ENCODE peak calls at places on chromosomes 16 and 17, in eight cellular contexts. X is A549, Y is A673, C is mucosa of descending colon, E is left lung, T is body of pancreas, Z is heart right ventricle, D is lower lobe of right lung. V is an unnamed sample.

GRCh38 chr17:1683489-1683888 is 1.2 kb downstream of the PRPF8 start:
- DNase-seq in X (no peak), Y (no peak), C (no peak), E (no peak), T (no peak), Z (no peak), D (no peak), V (no peak)

GRCh38 chr16:80369559-80369958 is 171.2 kb upstream of the DYNLRB2 start:
- DNase-seq in X (peak), Y (no peak), C (peak), E (no peak), T (peak), Z (peak), D (no peak), V (peak)

GRCh38 chr16:9597967-9598730 is 506.7 kb downstream of the HAPSTR1 start:
- DNase-seq in X (no peak), Y (no peak), C (no peak), E (no peak), T (no peak), Z (no peak), D (no peak), V (no peak)

GRCh38 chr16:86681440-86681838 is 103.1 kb downstream of the FOXL1 start:
- DNase-seq in X (no peak), Y (no peak), C (no peak), E (no peak), T (no peak), Z (peak), D (no peak), V (no peak)

GRCh38 chr17:44222112-44222869 is 2.8 kb upstream of the UBTF start:
- DNase-seq in X (peak), Y (peak), C (peak), E (peak), T (peak), Z (peak), D (peak), V (peak)

GRCh38 chr17:82315703-82316358 is 1.6 kb downstream of the CD7 start:
- DNase-seq in X (no peak), Y (no peak), C (no peak), E (no peak), T (no peak), Z (no peak), D (no peak), V (no peak)

GRCh38 chr16:2825899-2826298 is 4.2 kb upstream of the ZG16B start:
- DNase-seq in X (no peak), Y (no peak), C (peak), E (peak), T (no peak), Z (no peak), D (peak), V (no peak)

GRCh38 chr16:90034504-90034903 is 15.2 kb upstream of the DBNDD1 start:
- DNase-seq in X (no peak), Y (no peak), C (no peak), E (no peak), T (no peak), Z (no peak), D (no peak), V (no peak)

GRCh38 chr16:85286066-85286712 is 173.9 kb upstream of the CIBAR2 start:
- DNase-seq in X (no peak), Y (no peak), C (no peak), E (no peak), T (peak), Z (peak), D (no peak), V (no peak)

GRCh38 chr16:49282690-49283375 is 1.2 kb upstream of the CBLN1 start:
- DNase-seq in X (no peak), Y (no peak), C (peak), E (peak), T (peak), Z (peak), D (no peak), V (peak)

GRCh38 chr16:21611546-21612384 is 12.4 kb downstream of the METTL9 start:
- DNase-seq in X (no peak), Y (peak), C (no peak), E (no peak), T (no peak), Z (no peak), D (no peak), V (no peak)

GRCh38 chr16:48444574-48444973 is 59.4 kb upstream of the SIAH1 start:
- DNase-seq in X (peak), Y (no peak), C (no peak), E (no peak), T (peak), Z (peak), D (no peak), V (no peak)

GRCh38 chr17:21467739-21468490 is 91.8 kb downstream of the KCNJ12 start:
- DNase-seq in X (no peak), Y (no peak), C (no peak), E (no peak), T (no peak), Z (no peak), D (no peak), V (no peak)

GRCh38 chr17:31525801-31526549 is 134.5 kb downstream of the RAB11FIP4 start:
- DNase-seq in X (peak), Y (no peak), C (no peak), E (no peak), T (no peak), Z (no peak), D (no peak), V (no peak)

GRCh38 chr16:73286643-73287267 is 238.8 kb upstream of the ZFHX3 start:
- DNase-seq in X (no peak), Y (no peak), C (no peak), E (no peak), T (no peak), Z (no peak), D (no peak), V (no peak)

GRCh38 chr17:6462692-6463091 is 18.4 kb downstream of the PIMREG start:
- DNase-seq in X (no peak), Y (no peak), C (no peak), E (peak), T (no peak), Z (no peak), D (peak), V (no peak)

GRCh38 chr16:89918453-89919347 is at the start of gene MC1R:
- DNase-seq in X (peak), Y (peak), C (no peak), E (peak), T (no peak), Z (peak), D (no peak), V (peak)

GRCh38 chr16:23182675-23183485 is at the start of gene SCNN1G:
- DNase-seq in X (no peak), Y (peak), C (peak), E (peak), T (no peak), Z (no peak), D (peak), V (peak)

GRCh38 chr17:41737680-41738023 is 3.2 kb upstream of the HAP1 start:
- DNase-seq in X (peak), Y (no peak), C (no peak), E (no peak), T (no peak), Z (no peak), D (no peak), V (no peak)

GRCh38 chr17:30161601-30162000 is 45.0 kb downstream of the NSRP1 start:
- DNase-seq in X (no peak), Y (no peak), C (no peak), E (no peak), T (no peak), Z (no peak), D (no peak), V (no peak)

GRCh38 chr17:76071497-76072148 is 694 bp downstream of the SRP68 start:
- DNase-seq in X (no peak), Y (no peak), C (no peak), E (no peak), T (no peak), Z (no peak), D (no peak), V (no peak)

GRCh38 chr17:335691-336090 is 16.9 kb downstream of the RPH3AL start:
- DNase-seq in X (no peak), Y (peak), C (peak), E (peak), T (peak), Z (no peak), D (no peak), V (no peak)

GRCh38 chr17:66098040-66098439 is 93.9 kb downstream of the CEP112 start:
- DNase-seq in X (no peak), Y (no peak), C (no peak), E (no peak), T (no peak), Z (no peak), D (no peak), V (no peak)

GRCh38 chr17:81966343-81967243 is 5.6 kb upstream of the NOTUM start:
- DNase-seq in X (no peak), Y (no peak), C (peak), E (no peak), T (peak), Z (no peak), D (peak), V (peak)

GRCh38 chr17:8922923-8923322 is 42.6 kb downstream of the PIK3R5 start:
- DNase-seq in X (no peak), Y (no peak), C (no peak), E (no peak), T (no peak), Z (no peak), D (no peak), V (no peak)

GRCh38 chr16:3902731-3903130 is 22.2 kb upstream of the CREBBP start:
- DNase-seq in X (no peak), Y (no peak), C (no peak), E (no peak), T (no peak), Z (no peak), D (peak), V (no peak)

GRCh38 chr17:61238455-61238933 is 161.1 kb upstream of the TBX2 start:
- DNase-seq in X (no peak), Y (no peak), C (no peak), E (no peak), T (no peak), Z (no peak), D (no peak), V (no peak)

GRCh38 chr17:73955616-73956015 is 247.9 kb upstream of the RPL38 start:
- DNase-seq in X (no peak), Y (no peak), C (no peak), E (no peak), T (no peak), Z (no peak), D (no peak), V (no peak)

GRCh38 chr16:87086575-87086974 is 230.6 kb downstream of the C16orf95 start:
- DNase-seq in X (no peak), Y (no peak), C (no peak), E (no peak), T (no peak), Z (no peak), D (no peak), V (no peak)

GRCh38 chr17:76570877-76571471 is 14.7 kb downstream of the ST6GALNAC2 start:
- DNase-seq in X (peak), Y (no peak), C (no peak), E (no peak), T (no peak), Z (no peak), D (no peak), V (no peak)

GRCh38 chr17:17606416-17607000 is 15.0 kb upstream of the PEMT start:
- DNase-seq in X (no peak), Y (no peak), C (no peak), E (no peak), T (no peak), Z (no peak), D (no peak), V (no peak)

DNA sequence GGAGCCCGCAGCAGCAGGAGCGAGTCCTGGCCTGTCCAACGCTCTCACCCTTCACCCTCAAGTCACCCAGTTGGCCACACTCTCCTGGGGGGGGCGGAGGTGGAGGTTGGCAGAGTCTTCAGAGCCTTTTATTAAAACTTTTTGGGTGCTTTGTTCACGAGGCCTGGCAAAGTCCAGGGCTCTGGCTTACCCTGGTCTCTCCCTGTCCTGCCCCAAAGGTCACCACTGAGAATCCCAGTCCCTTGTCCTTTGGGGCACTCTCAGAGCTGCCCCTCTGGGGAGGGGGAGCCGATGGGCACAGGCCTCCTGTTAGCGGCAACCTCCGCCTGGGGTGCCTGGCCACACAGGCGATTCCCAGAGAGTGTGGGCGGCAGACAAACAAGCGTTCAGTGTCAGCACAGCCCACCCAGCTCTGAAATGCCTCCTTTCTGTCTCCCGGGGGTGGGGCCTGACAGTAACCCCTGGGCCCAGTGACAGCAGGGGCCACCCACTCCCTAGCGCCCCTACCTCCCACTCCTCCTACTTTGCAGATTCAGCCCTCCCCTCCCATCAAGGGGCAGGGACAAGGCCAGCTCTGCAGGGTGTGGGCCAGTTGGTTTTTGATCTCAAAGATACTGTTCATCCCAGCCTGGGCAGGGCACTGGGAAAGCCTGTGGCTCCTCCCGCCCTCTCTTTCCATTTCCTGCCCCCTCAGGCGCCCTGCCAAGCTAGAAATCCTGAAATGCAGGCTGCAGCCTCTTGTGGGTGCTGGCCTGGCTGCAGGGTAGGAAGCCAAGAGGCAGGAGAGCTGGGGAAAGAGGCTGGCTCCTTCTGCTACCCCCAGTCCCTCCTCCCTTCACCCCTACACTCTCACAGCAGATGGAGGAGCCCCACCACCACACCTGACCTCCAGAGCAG is 36.6 kb upstream of the EMP2 start:
- DNase-seq in X (peak), Y (peak), C (peak), E (no peak), T (no peak), Z (peak), D (peak), V (peak)
- TF ChIP-seq CTCF in X (no peak), Y (no peak), C (no peak), E (no peak), T (no peak), Z (peak), D (peak), V (no peak)

GRCh38 chr17:48037036-48037881 is at the start of gene COPZ2:
- DNase-seq in X (peak), Y (peak), C (peak), E (peak), T (peak), Z (peak), D (peak), V (peak)
- TF ChIP-seq CTCF in X (peak), Y (peak), C (peak), E (peak), T (peak), Z (peak), D (peak), V (peak)

DNA sequence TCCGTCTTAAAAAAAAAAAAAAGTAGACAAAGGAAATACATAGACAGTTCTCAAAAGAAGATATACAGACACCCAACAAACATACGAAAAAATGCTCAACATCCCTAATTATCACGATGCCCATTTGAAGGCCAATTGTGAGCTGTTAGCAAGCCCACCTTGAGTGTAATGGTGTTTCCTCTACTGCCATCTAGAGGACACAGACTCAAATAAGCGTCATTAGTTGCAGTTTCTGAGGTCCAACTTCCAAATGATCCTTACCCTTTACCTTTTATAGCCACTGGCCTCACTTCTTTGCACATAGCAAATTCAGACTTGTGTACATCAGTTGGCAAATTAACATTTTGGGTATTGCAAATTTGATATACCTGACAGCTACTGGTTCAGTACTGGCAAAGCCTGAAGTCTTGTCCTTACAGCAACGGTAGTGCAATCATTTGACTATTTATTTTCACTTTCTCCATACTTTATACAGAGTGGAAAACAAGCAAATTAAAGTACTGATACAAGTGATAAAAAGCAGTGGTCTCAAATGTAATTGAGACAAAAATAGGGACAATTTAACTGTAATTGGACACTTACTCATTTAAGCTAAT is 536.3 kb upstream of the EEF2KMT start:
- DNase-seq in X (peak), Y (peak), C (no peak), E (no peak), T (no peak), Z (no peak), D (no peak), V (peak)
- TF ChIP-seq CTCF in X (peak), Y (peak), C (no peak), E (peak), T (peak), Z (peak), D (peak), V (peak)

GRCh38 chr16:67104845-67105244 is 4.9 kb upstream of the PHAF1 start:
- DNase-seq in X (no peak), Y (no peak), C (peak), E (no peak), T (peak), Z (no peak), D (no peak), V (no peak)

GRCh38 chr16:67101683-67102082 is 8.1 kb upstream of the PHAF1 start:
- DNase-seq in X (no peak), Y (no peak), C (no peak), E (no peak), T (no peak), Z (no peak), D (no peak), V (no peak)

GRCh38 chr16:67105881-67106280 is 3.9 kb upstream of the PHAF1 start:
- DNase-seq in X (no peak), Y (no peak), C (no peak), E (no peak), T (no peak), Z (no peak), D (no peak), V (no peak)

GRCh38 chr16:67105251-67105650 is 4.5 kb upstream of the PHAF1 start:
- DNase-seq in X (no peak), Y (no peak), C (no peak), E (no peak), T (no peak), Z (no peak), D (no peak), V (no peak)

DNA sequence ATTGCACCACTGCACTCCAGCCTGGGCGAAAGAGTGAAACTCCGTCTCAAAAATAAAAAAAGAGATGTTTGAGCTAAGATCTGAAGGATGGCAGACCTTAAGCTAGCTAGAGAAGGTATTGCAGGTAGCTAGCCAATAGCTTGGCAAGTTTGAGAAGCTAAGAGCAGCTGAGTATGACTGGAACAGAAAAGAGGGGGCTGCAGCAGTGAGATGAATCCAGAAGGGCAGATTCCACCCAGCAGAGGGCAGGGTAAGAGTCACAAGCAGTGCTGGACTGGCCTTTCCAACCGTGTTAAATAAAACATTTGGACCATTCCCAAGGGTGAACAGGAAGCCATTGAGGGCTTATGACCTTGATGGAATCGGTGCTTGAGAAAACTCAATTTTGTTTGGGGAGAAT is 5.7 kb upstream of the PHAF1 start:
- DNase-seq in X (peak), Y (no peak), C (no peak), E (no peak), T (peak), Z (peak), D (no peak), V (peak)
- TF ChIP-seq CTCF in X (peak), Y (peak), C (no peak), E (no peak), T (peak), Z (peak), D (peak), V (peak)

V was measured in hepatocyte.